ENCODE peak calls at places on chromosomes 6 and 20, in four cellular contexts. B, P, T and D are unnamed samples.

GRCh38 chr6:169592558-169592957 is 109.3 kb downstream of the WDR27 start:
- DNase-seq in B (no peak), P (peak), T (no peak), D (no peak)

GRCh38 chr6:19833947-19834346 is 3.2 kb upstream of the ID4 start:
- DNase-seq in B (no peak), P (no peak), T (no peak), D (no peak)

GRCh38 chr20:1841554-1842140 is 53.6 kb upstream of the SIRPA start:
- DNase-seq in B (no peak), P (no peak), T (peak), D (no peak)

GRCh38 chr6:44234101-44235090 is 11.0 kb downstream of the SLC29A1 start:
- DNase-seq in B (no peak), P (peak), T (peak), D (no peak)

GRCh38 chr20:53935353-53936084 is 134.9 kb downstream of the BCAS1 start:
- DNase-seq in B (no peak), P (peak), T (no peak), D (no peak)

GRCh38 chr6:3841711-3842565 is 7.2 kb upstream of the FAM50B start:
- DNase-seq in B (no peak), P (no peak), T (no peak), D (no peak)

GRCh38 chr6:109050012-109050411 is 44.6 kb downstream of the SESN1 start:
- DNase-seq in B (no peak), P (no peak), T (no peak), D (no peak)

GRCh38 chr20:53337419-53338101 is 256.1 kb downstream of the ZNF217 start:
- DNase-seq in B (no peak), P (no peak), T (no peak), D (no peak)

GRCh38 chr20:37228656-37229055 is 33.0 kb downstream of the GHRH start:
- DNase-seq in B (no peak), P (no peak), T (no peak), D (no peak)

GRCh38 chr6:100366419-100366818 is 98.3 kb downstream of the SIM1 start:
- DNase-seq in B (no peak), P (no peak), T (no peak), D (no peak)

GRCh38 chr6:99432877-99433276 is 7.8 kb upstream of the PNISR start:
- DNase-seq in B (no peak), P (no peak), T (no peak), D (no peak)

GRCh38 chr6:155436981-155437749 is 18.5 kb downstream of the NOX3 start:
- DNase-seq in B (no peak), P (no peak), T (no peak), D (no peak)

GRCh38 chr6:124879110-124879991 is 82.9 kb upstream of the RNF217 start:
- DNase-seq in B (no peak), P (no peak), T (no peak), D (no peak)

GRCh38 chr6:24357336-24358218 is at the start of gene DCDC2:
- DNase-seq in B (no peak), P (peak), T (no peak), D (no peak)

GRCh38 chr20:57870597-57871236 is 160.9 kb upstream of the PMEPA1 start:
- DNase-seq in B (no peak), P (no peak), T (no peak), D (no peak)

GRCh38 chr6:46876126-46876525 is 45.6 kb downstream of the ADGRF5 start:
- DNase-seq in B (no peak), P (no peak), T (no peak), D (no peak)

GRCh38 chr6:75863784-75864183 is 114.7 kb downstream of the MYO6 start:
- DNase-seq in B (no peak), P (no peak), T (no peak), D (no peak)

GRCh38 chr6:14871196-14871595 is 374.7 kb upstream of the JARID2 start:
- DNase-seq in B (no peak), P (no peak), T (no peak), D (no peak)

GRCh38 chr6:40338306-40338705 is 248.9 kb downstream of the LRFN2 start:
- DNase-seq in B (no peak), P (no peak), T (no peak), D (no peak)

GRCh38 chr20:62103508-62104233 is 18.6 kb upstream of the LSM14B start:
- DNase-seq in B (no peak), P (no peak), T (no peak), D (no peak)

GRCh38 chr6:83867527-83868161 is 8.2 kb downstream of the CYB5R4 start:
- DNase-seq in B (no peak), P (peak), T (peak), D (no peak)

GRCh38 chr6:107493158-107494057 is 3.5 kb downstream of the SOBP start:
- DNase-seq in B (no peak), P (no peak), T (no peak), D (no peak)

GRCh38 chr6:56842602-56843475 is 112.1 kb upstream of the BEND6 start:
- DNase-seq in B (no peak), P (peak), T (peak), D (peak)

GRCh38 chr6:131134950-131135243 is 370 bp upstream of the AKAP7 start:
- DNase-seq in B (no peak), P (no peak), T (no peak), D (no peak)

GRCh38 chr6:23176883-23177282 is 607.5 kb downstream of the HDGFL1 start:
- DNase-seq in B (no peak), P (peak), T (no peak), D (no peak)

GRCh38 chr6:15036690-15037245 is 209.1 kb upstream of the JARID2 start:
- DNase-seq in B (no peak), P (peak), T (no peak), D (no peak)

GRCh38 chr6:13113956-13114593 is 214.3 kb downstream of the TBC1D7 start:
- DNase-seq in B (no peak), P (no peak), T (no peak), D (no peak)

GRCh38 chr6:33126101-33126714 is 50.4 kb downstream of the HLA-DPB1 start:
- DNase-seq in B (no peak), P (peak), T (peak), D (no peak)

GRCh38 chr20:46545077-46545826 is 5.2 kb downstream of the OCSTAMP start:
- DNase-seq in B (no peak), P (no peak), T (peak), D (peak)

GRCh38 chr20:18987781-18988360 is 174.3 kb downstream of the SCP2D1 start:
- DNase-seq in B (no peak), P (no peak), T (no peak), D (no peak)

GRCh38 chr20:23407770-23408467 is 13.4 kb downstream of the NAPB start:
- DNase-seq in B (no peak), P (no peak), T (no peak), D (no peak)

GRCh38 chr20:52529856-52530255 is 338.3 kb upstream of the ZFP64 start:
- DNase-seq in B (no peak), P (no peak), T (no peak), D (no peak)

GRCh38 chr6:139402935-139403386 is 28.5 kb upstream of the CITED2 start:
- DNase-seq in B (no peak), P (no peak), T (no peak), D (no peak)

GRCh38 chr20:57894096-57894495 is 184.3 kb upstream of the PMEPA1 start:
- DNase-seq in B (no peak), P (no peak), T (no peak), D (no peak)

GRCh38 chr6:20564777-20565176 is 30.5 kb downstream of the CDKAL1 start:
- DNase-seq in B (peak), P (no peak), T (no peak), D (peak)

GRCh38 chr6:140437619-140438345 is 1063.3 kb upstream of the CITED2 start:
- DNase-seq in B (no peak), P (no peak), T (no peak), D (no peak)

GRCh38 chr6:140436023-140436811 is 1061.8 kb upstream of the CITED2 start:
- DNase-seq in B (no peak), P (no peak), T (no peak), D (no peak)

GRCh38 chr6:140441256-140441655 is 1066.8 kb upstream of the CITED2 start:
- DNase-seq in B (no peak), P (peak), T (peak), D (no peak)

GRCh38 chr6:140440223-140440810 is 1065.9 kb upstream of the CITED2 start:
- DNase-seq in B (no peak), P (no peak), T (no peak), D (no peak)

DNA sequence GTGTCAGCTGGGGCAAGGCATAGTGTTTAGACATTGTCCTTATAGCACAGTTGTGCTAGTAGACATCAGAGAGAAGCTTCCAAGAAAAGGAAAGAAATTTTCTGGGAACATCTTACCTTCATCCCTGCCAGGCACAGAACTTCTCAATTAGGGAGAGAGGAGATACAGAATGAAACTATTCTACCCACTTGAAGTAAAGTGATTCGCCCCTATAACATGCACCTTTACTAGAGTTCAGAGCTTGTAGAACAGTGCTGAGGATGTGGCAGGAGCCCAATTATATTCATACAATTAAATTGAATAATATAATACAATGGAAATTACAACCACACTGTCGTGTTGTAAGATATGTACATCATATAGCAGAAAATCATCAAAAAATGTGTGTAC is 1063.9 kb upstream of the CITED2 start:
- DNase-seq in B (no peak), P (no peak), T (no peak), D (no peak)
- TF ChIP-seq SPI1 in B (no peak), P (no peak), T (no peak), D (no peak)

DNA sequence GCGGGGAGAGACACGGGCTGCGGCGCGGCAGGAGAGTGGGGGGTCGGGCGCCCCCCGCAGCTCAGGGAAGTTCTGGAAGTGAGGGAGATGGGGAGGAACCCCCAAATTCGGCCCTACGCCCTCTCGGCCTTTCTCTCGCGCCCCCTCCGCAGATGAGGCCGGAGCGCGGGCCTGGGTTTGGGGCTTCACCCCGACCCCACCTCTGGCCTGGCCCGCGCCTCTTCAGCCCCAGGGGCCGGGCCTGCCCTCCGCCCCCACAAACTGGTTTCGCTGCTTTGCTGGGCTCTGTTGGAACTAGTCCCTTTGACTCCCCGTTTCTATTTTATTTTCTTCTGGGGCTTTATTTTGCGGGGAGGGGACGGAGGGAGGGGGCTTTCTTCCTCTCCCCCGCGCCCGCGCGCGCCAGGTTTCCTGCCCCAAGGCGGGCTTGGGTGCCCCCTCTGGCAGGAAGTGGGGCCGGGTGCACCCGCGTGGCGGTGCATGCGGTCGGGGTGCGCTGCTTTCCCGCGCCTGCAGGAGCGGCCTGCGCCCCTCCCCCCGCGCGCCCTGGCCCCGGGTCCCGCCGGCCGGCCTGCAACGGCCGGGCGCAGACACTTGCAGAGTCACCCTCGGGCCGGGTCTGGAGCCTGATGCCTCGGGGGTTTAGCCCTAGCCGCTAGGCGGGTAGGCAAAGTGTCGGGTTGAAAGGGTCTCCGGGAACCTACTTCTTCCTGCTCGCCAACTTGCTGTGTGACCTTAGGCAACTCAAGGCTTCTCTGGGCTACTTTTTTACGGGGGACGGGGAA is 1.2 kb downstream of the HMGA1 start:
- DNase-seq in B (no peak), P (peak), T (peak), D (peak)
- TF ChIP-seq SPI1 in B (no peak), P (peak), T (peak), D (no peak)

DNA sequence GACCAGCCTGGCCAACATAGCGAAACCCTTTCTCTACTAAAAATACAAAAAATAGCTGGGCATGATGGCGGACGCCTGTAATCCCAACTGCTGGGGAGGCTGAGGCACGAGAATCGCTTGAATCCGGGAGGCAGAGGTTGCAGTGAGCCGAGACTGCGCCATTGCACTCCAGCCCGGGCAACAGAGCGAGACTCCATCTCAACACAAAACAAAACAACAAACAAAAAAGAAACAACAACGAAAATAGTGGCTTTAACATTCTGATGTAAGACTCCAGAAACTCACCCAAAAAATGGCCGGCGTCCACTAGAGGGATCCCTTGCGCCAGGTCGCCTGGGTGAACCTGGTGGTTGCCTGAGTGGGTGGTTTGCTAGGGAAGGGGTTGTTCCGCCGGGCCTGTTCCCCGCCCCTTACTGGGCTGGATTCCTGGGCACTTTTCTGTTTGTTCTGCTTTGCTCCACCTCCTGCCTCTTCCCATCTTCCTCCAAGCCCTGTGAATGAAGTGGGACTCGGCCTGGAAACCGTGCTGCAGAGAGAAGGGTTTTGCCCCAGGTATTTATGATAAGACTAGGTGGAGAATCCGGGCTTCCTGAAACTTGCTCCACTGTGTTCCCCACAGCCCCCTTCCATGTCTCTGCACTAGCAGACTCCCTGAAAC is 1.5 kb downstream of the PABPC1L start:
- DNase-seq in B (no peak), P (peak), T (peak), D (peak)
- TF ChIP-seq SPI1 in B (no peak), P (no peak), T (no peak), D (no peak)

DNA sequence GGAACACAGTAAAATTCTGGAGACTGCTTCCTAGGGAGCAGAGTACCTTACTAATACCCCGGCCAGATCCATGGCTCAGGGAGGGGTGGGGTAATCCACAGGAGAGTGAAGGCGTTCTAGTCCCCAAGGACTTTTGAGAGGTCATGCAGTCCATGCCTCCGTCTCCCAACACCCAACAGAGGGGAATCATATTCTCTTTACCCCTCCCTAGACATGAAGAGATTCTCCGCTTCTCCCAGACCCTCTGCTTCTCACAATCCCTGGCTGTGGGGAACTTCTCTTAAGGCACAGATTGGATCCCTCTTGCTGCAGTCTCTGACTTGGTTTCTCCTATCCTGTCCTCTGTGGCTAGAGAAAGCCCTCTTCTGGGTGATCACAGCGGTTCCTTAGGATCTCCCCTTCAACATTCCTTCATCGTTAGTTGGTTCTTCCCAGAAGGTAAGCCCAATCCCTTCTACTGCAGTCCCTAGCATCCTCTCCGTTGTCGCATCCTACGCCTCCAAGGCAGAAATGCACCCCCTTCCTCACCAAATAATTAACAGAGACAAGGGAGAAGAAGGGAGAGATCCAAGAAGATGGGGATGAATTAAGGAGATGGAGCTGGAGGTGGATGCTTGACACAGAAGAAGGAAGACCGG is 571 bp downstream of the GGT7 start:
- DNase-seq in B (no peak), P (no peak), T (no peak), D (no peak)
- TF ChIP-seq SPI1 in B (no peak), P (no peak), T (no peak), D (no peak)